ENCODE peak calls at places on chromosomes 2 and 18, in four cellular contexts. One of them, this sample, is unnamed.

GRCh38 chr18:72895548-72895947 is 27.8 kb upstream of the NETO1 start:
- DNase-seq in amniotic epithelial cell: no peak
- DNase-seq in activated CD4-positive, alpha-beta T cell treated with anti-CD3 and anti-CD28 coated beads, Interleukin-2, amount 50 U/mL, for 24 hours: no peak
- DNase-seq in astrocyte: no peak
- DNase-seq in this sample: no peak

GRCh38 chr2:170966648-170967396 is 37.8 kb downstream of the GORASP2 start:
- DNase-seq in astrocyte: no peak
- DNase-seq in activated CD4-positive, alpha-beta T cell treated with anti-CD3 and anti-CD28 coated beads, Interleukin-2, amount 50 U/mL, for 24 hours: no peak
- DNase-seq in amniotic epithelial cell: no peak
- DNase-seq in this sample: peak

GRCh38 chr2:212974692-212975091 is 176.7 kb downstream of the IKZF2 start:
- DNase-seq in amniotic epithelial cell: peak
- DNase-seq in astrocyte: peak
- DNase-seq in activated CD4-positive, alpha-beta T cell treated with anti-CD3 and anti-CD28 coated beads, Interleukin-2, amount 50 U/mL, for 24 hours: no peak
- DNase-seq in this sample: peak

GRCh38 chr2:239375278-239376061 is 25.4 kb downstream of the HDAC4 start:
- DNase-seq in astrocyte: no peak
- DNase-seq in amniotic epithelial cell: no peak
- DNase-seq in activated CD4-positive, alpha-beta T cell treated with anti-CD3 and anti-CD28 coated beads, Interleukin-2, amount 50 U/mL, for 24 hours: no peak
- DNase-seq in this sample: no peak

GRCh38 chr2:64166637-64167420 is 22.6 kb upstream of the PELI1 start:
- DNase-seq in amniotic epithelial cell: no peak
- DNase-seq in astrocyte: peak
- DNase-seq in activated CD4-positive, alpha-beta T cell treated with anti-CD3 and anti-CD28 coated beads, Interleukin-2, amount 50 U/mL, for 24 hours: no peak
- DNase-seq in this sample: no peak

GRCh38 chr2:108407864-108408729 is 30.3 kb downstream of the SULT1C4 start:
- DNase-seq in amniotic epithelial cell: no peak
- DNase-seq in astrocyte: no peak
- DNase-seq in activated CD4-positive, alpha-beta T cell treated with anti-CD3 and anti-CD28 coated beads, Interleukin-2, amount 50 U/mL, for 24 hours: no peak
- DNase-seq in this sample: no peak

GRCh38 chr18:37303009-37303408 is 262.6 kb downstream of the CELF4 start:
- DNase-seq in astrocyte: no peak
- DNase-seq in amniotic epithelial cell: no peak
- DNase-seq in activated CD4-positive, alpha-beta T cell treated with anti-CD3 and anti-CD28 coated beads, Interleukin-2, amount 50 U/mL, for 24 hours: no peak
- DNase-seq in this sample: no peak

GRCh38 chr2:110891626-110892025 is 159.3 kb downstream of the ACOXL start:
- DNase-seq in activated CD4-positive, alpha-beta T cell treated with anti-CD3 and anti-CD28 coated beads, Interleukin-2, amount 50 U/mL, for 24 hours: no peak
- DNase-seq in astrocyte: no peak
- DNase-seq in amniotic epithelial cell: no peak
- DNase-seq in this sample: no peak

GRCh38 chr2:240557808-240558207 is at the start of gene ANKMY1:
- DNase-seq in astrocyte: peak
- DNase-seq in amniotic epithelial cell: peak
- DNase-seq in activated CD4-positive, alpha-beta T cell treated with anti-CD3 and anti-CD28 coated beads, Interleukin-2, amount 50 U/mL, for 24 hours: no peak
- DNase-seq in this sample: no peak

GRCh38 chr2:127043367-127044164 is 63.4 kb downstream of the BIN1 start:
- DNase-seq in activated CD4-positive, alpha-beta T cell treated with anti-CD3 and anti-CD28 coated beads, Interleukin-2, amount 50 U/mL, for 24 hours: no peak
- DNase-seq in astrocyte: no peak
- DNase-seq in amniotic epithelial cell: no peak
- DNase-seq in this sample: no peak

GRCh38 chr18:9354256-9354655 is 19.7 kb downstream of the TWSG1 start:
- DNase-seq in astrocyte: no peak
- DNase-seq in amniotic epithelial cell: no peak
- DNase-seq in activated CD4-positive, alpha-beta T cell treated with anti-CD3 and anti-CD28 coated beads, Interleukin-2, amount 50 U/mL, for 24 hours: no peak
- DNase-seq in this sample: no peak

GRCh38 chr2:160406591-160407392 is 86.8 kb downstream of the RBMS1 start:
- DNase-seq in amniotic epithelial cell: peak
- DNase-seq in astrocyte: peak
- DNase-seq in activated CD4-positive, alpha-beta T cell treated with anti-CD3 and anti-CD28 coated beads, Interleukin-2, amount 50 U/mL, for 24 hours: peak
- DNase-seq in this sample: peak

GRCh38 chr18:48872234-48873145 is 78.3 kb downstream of the SMAD7 start:
- DNase-seq in amniotic epithelial cell: peak
- DNase-seq in activated CD4-positive, alpha-beta T cell treated with anti-CD3 and anti-CD28 coated beads, Interleukin-2, amount 50 U/mL, for 24 hours: no peak
- DNase-seq in astrocyte: peak
- DNase-seq in this sample: no peak

GRCh38 chr18:61988100-61988499 is 95.3 kb upstream of the RNF152 start:
- DNase-seq in astrocyte: no peak
- DNase-seq in amniotic epithelial cell: no peak
- DNase-seq in activated CD4-positive, alpha-beta T cell treated with anti-CD3 and anti-CD28 coated beads, Interleukin-2, amount 50 U/mL, for 24 hours: no peak
- DNase-seq in this sample: no peak

GRCh38 chr18:10406172-10406663 is 48.2 kb upstream of the APCDD1 start:
- DNase-seq in activated CD4-positive, alpha-beta T cell treated with anti-CD3 and anti-CD28 coated beads, Interleukin-2, amount 50 U/mL, for 24 hours: no peak
- DNase-seq in amniotic epithelial cell: no peak
- DNase-seq in astrocyte: no peak
- DNase-seq in this sample: peak

GRCh38 chr18:12911025-12911927 is 27.2 kb upstream of the PTPN2 start:
- DNase-seq in astrocyte: peak
- DNase-seq in amniotic epithelial cell: peak
- DNase-seq in activated CD4-positive, alpha-beta T cell treated with anti-CD3 and anti-CD28 coated beads, Interleukin-2, amount 50 U/mL, for 24 hours: peak
- DNase-seq in this sample: no peak

GRCh38 chr2:124323321-124323720 is 298.2 kb downstream of the CNTNAP5 start:
- DNase-seq in astrocyte: no peak
- DNase-seq in activated CD4-positive, alpha-beta T cell treated with anti-CD3 and anti-CD28 coated beads, Interleukin-2, amount 50 U/mL, for 24 hours: no peak
- DNase-seq in amniotic epithelial cell: peak
- DNase-seq in this sample: no peak

GRCh38 chr18:55587341-55588000 is 521 bp downstream of the TCF4 start:
- DNase-seq in amniotic epithelial cell: peak
- DNase-seq in activated CD4-positive, alpha-beta T cell treated with anti-CD3 and anti-CD28 coated beads, Interleukin-2, amount 50 U/mL, for 24 hours: no peak
- DNase-seq in astrocyte: peak
- DNase-seq in this sample: peak

GRCh38 chr18:31555971-31556747 is 35.5 kb upstream of the TTR start:
- DNase-seq in astrocyte: peak
- DNase-seq in activated CD4-positive, alpha-beta T cell treated with anti-CD3 and anti-CD28 coated beads, Interleukin-2, amount 50 U/mL, for 24 hours: no peak
- DNase-seq in amniotic epithelial cell: peak
- DNase-seq in this sample: peak

GRCh38 chr18:27541293-27541692 is 356.2 kb upstream of the CHST9 start:
- DNase-seq in activated CD4-positive, alpha-beta T cell treated with anti-CD3 and anti-CD28 coated beads, Interleukin-2, amount 50 U/mL, for 24 hours: no peak
- DNase-seq in amniotic epithelial cell: no peak
- DNase-seq in astrocyte: no peak
- DNase-seq in this sample: no peak

GRCh38 chr2:23312996-23313606 is 71.9 kb upstream of the KLHL29 start:
- DNase-seq in activated CD4-positive, alpha-beta T cell treated with anti-CD3 and anti-CD28 coated beads, Interleukin-2, amount 50 U/mL, for 24 hours: no peak
- DNase-seq in amniotic epithelial cell: peak
- DNase-seq in astrocyte: no peak
- DNase-seq in this sample: no peak

GRCh38 chr2:96342085-96342484 is 6.5 kb downstream of the NCAPH start:
- DNase-seq in activated CD4-positive, alpha-beta T cell treated with anti-CD3 and anti-CD28 coated beads, Interleukin-2, amount 50 U/mL, for 24 hours: no peak
- DNase-seq in astrocyte: peak
- DNase-seq in amniotic epithelial cell: peak
- DNase-seq in this sample: no peak

GRCh38 chr2:179612108-179612507 is 249.3 kb downstream of the ZNF385B start:
- DNase-seq in astrocyte: peak
- DNase-seq in amniotic epithelial cell: peak
- DNase-seq in activated CD4-positive, alpha-beta T cell treated with anti-CD3 and anti-CD28 coated beads, Interleukin-2, amount 50 U/mL, for 24 hours: no peak
- DNase-seq in this sample: no peak

GRCh38 chr2:27638023-27638637 is 9.3 kb downstream of the GPN1 start:
- DNase-seq in amniotic epithelial cell: peak
- DNase-seq in activated CD4-positive, alpha-beta T cell treated with anti-CD3 and anti-CD28 coated beads, Interleukin-2, amount 50 U/mL, for 24 hours: no peak
- DNase-seq in astrocyte: peak
- DNase-seq in this sample: no peak

GRCh38 chr2:235390108-235390815 is 103.6 kb upstream of the AGAP1 start:
- DNase-seq in amniotic epithelial cell: no peak
- DNase-seq in activated CD4-positive, alpha-beta T cell treated with anti-CD3 and anti-CD28 coated beads, Interleukin-2, amount 50 U/mL, for 24 hours: no peak
- DNase-seq in astrocyte: peak
- DNase-seq in this sample: no peak

GRCh38 chr2:201960300-201960699 is 73.4 kb upstream of the FZD7 start:
- DNase-seq in activated CD4-positive, alpha-beta T cell treated with anti-CD3 and anti-CD28 coated beads, Interleukin-2, amount 50 U/mL, for 24 hours: no peak
- DNase-seq in astrocyte: no peak
- DNase-seq in amniotic epithelial cell: no peak
- DNase-seq in this sample: no peak

GRCh38 chr2:10439185-10439879 is 8.8 kb downstream of the ODC1 start:
- DNase-seq in activated CD4-positive, alpha-beta T cell treated with anti-CD3 and anti-CD28 coated beads, Interleukin-2, amount 50 U/mL, for 24 hours: no peak
- DNase-seq in amniotic epithelial cell: no peak
- DNase-seq in astrocyte: no peak
- DNase-seq in this sample: no peak

GRCh38 chr18:75456277-75456676 is 28.8 kb upstream of the SMIM21 start:
- DNase-seq in activated CD4-positive, alpha-beta T cell treated with anti-CD3 and anti-CD28 coated beads, Interleukin-2, amount 50 U/mL, for 24 hours: no peak
- DNase-seq in astrocyte: no peak
- DNase-seq in amniotic epithelial cell: peak
- DNase-seq in this sample: no peak

GRCh38 chr2:160367887-160368286 is 125.7 kb downstream of the RBMS1 start:
- DNase-seq in activated CD4-positive, alpha-beta T cell treated with anti-CD3 and anti-CD28 coated beads, Interleukin-2, amount 50 U/mL, for 24 hours: no peak
- DNase-seq in amniotic epithelial cell: peak
- DNase-seq in astrocyte: peak
- DNase-seq in this sample: no peak

GRCh38 chr2:112493858-112494648 is 12.1 kb downstream of the TTL start:
- DNase-seq in astrocyte: peak
- DNase-seq in activated CD4-positive, alpha-beta T cell treated with anti-CD3 and anti-CD28 coated beads, Interleukin-2, amount 50 U/mL, for 24 hours: no peak
- DNase-seq in amniotic epithelial cell: peak
- DNase-seq in this sample: no peak

GRCh38 chr2:241878007-241878970 is 8.8 kb downstream of the RTP5 start:
- DNase-seq in astrocyte: no peak
- DNase-seq in amniotic epithelial cell: peak
- DNase-seq in activated CD4-positive, alpha-beta T cell treated with anti-CD3 and anti-CD28 coated beads, Interleukin-2, amount 50 U/mL, for 24 hours: peak
- DNase-seq in this sample: peak

GRCh38 chr2:144449028-144449406 is 70.9 kb downstream of the ZEB2 start:
- DNase-seq in astrocyte: no peak
- DNase-seq in activated CD4-positive, alpha-beta T cell treated with anti-CD3 and anti-CD28 coated beads, Interleukin-2, amount 50 U/mL, for 24 hours: no peak
- DNase-seq in amniotic epithelial cell: no peak
- DNase-seq in this sample: no peak

This sample was measured in NCI-H510A treated with DMSO at 0.1 percent for 48 hours.